ENCODE peak calls at places on chromosomes 3 and 15, in ten cellular contexts. L, M, X, Y, S, E, Z, N, I and H are unnamed samples.

GRCh38 chr15:28899061-28899738 is 13.4 kb downstream of the APBA2 start:
- DNase-seq in L (no peak), M (no peak), X (no peak), Y (no peak), S (no peak), E (no peak), Z (no peak), N (no peak), I (no peak), H (no peak)

GRCh38 chr15:62068071-62068786 is 1.5 kb downstream of the C2CD4A start:
- DNase-seq in L (no peak), M (peak; percentile 39), X (no peak), Y (peak; percentile 60), S (peak; percentile 80), E (no peak), Z (no peak), N (peak; percentile 50), I (peak; percentile 22), H (peak; percentile 68)

GRCh38 chr15:59532770-59533379 is 78.7 kb upstream of the GCNT3 start:
- DNase-seq in L (peak; percentile 45), M (peak; percentile 27), X (no peak), Y (peak; percentile 56), S (peak; percentile 60), E (peak; percentile 86), Z (peak; percentile 67), N (peak; percentile 60), I (peak; percentile 67), H (peak; percentile 80)

GRCh38 chr3:189080745-189081144 is 91.0 kb upstream of the TPRG1 start:
- DNase-seq in L (no peak), M (no peak), X (no peak), Y (no peak), S (no peak), E (no peak), Z (no peak), N (no peak), I (no peak), H (no peak)

GRCh38 chr3:175421897-175422296 is 562.8 kb downstream of the NAALADL2 start:
- DNase-seq in L (no peak), M (no peak), X (no peak), Y (no peak), S (no peak), E (no peak), Z (peak; percentile 29), N (no peak), I (no peak), H (no peak)

GRCh38 chr3:193061157-193061556 is 143.5 kb upstream of the MB21D2 start:
- DNase-seq in L (no peak), M (no peak), X (no peak), Y (no peak), S (no peak), E (no peak), Z (no peak), N (no peak), I (no peak), H (no peak)

GRCh38 chr3:64138656-64139375 is 86.5 kb downstream of the PRICKLE2 start:
- DNase-seq in L (no peak), M (no peak), X (no peak), Y (no peak), S (no peak), E (no peak), Z (no peak), N (no peak), I (no peak), H (no peak)

GRCh38 chr15:77029166-77030041 is 34.5 kb downstream of the PSTPIP1 start:
- DNase-seq in L (no peak), M (no peak), X (no peak), Y (no peak), S (no peak), E (no peak), Z (no peak), N (no peak), I (no peak), H (no peak)

GRCh38 chr3:129502641-129503386 is 25.6 kb upstream of the RHO start:
- DNase-seq in L (no peak), M (no peak), X (no peak), Y (no peak), S (no peak), E (no peak), Z (no peak), N (no peak), I (no peak), H (no peak)

GRCh38 chr15:95968856-95969255 is 361.6 kb upstream of the NR2F2 start:
- DNase-seq in L (no peak), M (no peak), X (no peak), Y (no peak), S (no peak), E (no peak), Z (no peak), N (no peak), I (no peak), H (no peak)

GRCh38 chr15:29139540-29140459 is 129.8 kb downstream of the NSMCE3 start:
- DNase-seq in L (peak; percentile 16), M (no peak), X (no peak), Y (peak; percentile 85), S (peak; percentile 85), E (peak; percentile 76), Z (peak; percentile 98), N (peak; percentile 34), I (peak; percentile 67), H (peak; percentile 83)

GRCh38 chr15:90583471-90584252 is 53.9 kb downstream of the CRTC3 start:
- DNase-seq in L (no peak), M (no peak), X (no peak), Y (no peak), S (peak; percentile 51), E (no peak), Z (no peak), N (no peak), I (no peak), H (peak; percentile 78)

GRCh38 chr15:90580946-90581345 is 51.2 kb downstream of the CRTC3 start:
- DNase-seq in L (no peak), M (no peak), X (no peak), Y (no peak), S (no peak), E (no peak), Z (no peak), N (no peak), I (no peak), H (no peak)

GRCh38 chr15:90581771-90582471 is 52.2 kb downstream of the CRTC3 start:
- DNase-seq in L (no peak), M (no peak), X (no peak), Y (no peak), S (no peak), E (peak; percentile 50), Z (no peak), N (no peak), I (no peak), H (no peak)

GRCh38 chr15:90580541-90580940 is 50.8 kb downstream of the CRTC3 start:
- DNase-seq in L (no peak), M (no peak), X (no peak), Y (no peak), S (no peak), E (no peak), Z (no peak), N (no peak), I (no peak), H (no peak)

DNA sequence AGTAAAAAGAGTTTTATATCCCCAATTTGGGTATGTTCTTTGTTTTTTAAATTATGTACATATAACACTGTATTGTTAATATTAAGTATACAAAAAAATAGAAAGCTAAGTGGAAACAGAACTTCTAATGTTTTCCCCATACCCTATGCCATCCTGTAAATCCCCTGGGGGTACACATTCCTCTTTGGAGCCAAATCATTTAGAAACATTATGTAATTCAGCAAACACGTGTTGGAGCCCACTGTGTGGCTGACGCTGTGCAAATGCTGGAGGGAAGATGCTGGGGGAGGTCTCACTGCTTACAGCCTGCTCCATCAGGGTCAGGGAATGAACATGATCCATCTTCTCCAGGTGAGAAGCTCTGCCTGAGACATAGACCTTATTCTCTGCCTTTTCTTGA is 52.8 kb downstream of the CRTC3 start:
- DNase-seq in L (no peak), M (no peak), X (no peak), Y (no peak), S (no peak), E (no peak), Z (no peak), N (no peak), I (no peak), H (no peak)
- H3K79me2 ChIP-seq in L (peaks cover 3% of the 10 kb centered on the region), M (peaks cover 2% of the 10 kb centered on the region), X (no peaks in the 10 kb centered on the region), Y (no peaks in the 10 kb centered on the region), S (no peaks in the 10 kb centered on the region), E (peaks cover 80% of the 10 kb centered on the region), Z (peaks cover 40% of the 10 kb centered on the region), N (no peaks in the 10 kb centered on the region), I (no peaks in the 10 kb centered on the region), H (no peaks in the 10 kb centered on the region)

GRCh38 chr3:29763115-29763514 is 482.2 kb downstream of the RBMS3 start:
- DNase-seq in L (no peak), M (no peak), X (no peak), Y (no peak), S (no peak), E (no peak), Z (no peak), N (no peak), I (no peak), H (no peak)
- H3K79me2 ChIP-seq in L (no peaks in the 10 kb centered on the region), M (no peaks in the 10 kb centered on the region), X (no peaks in the 10 kb centered on the region), Y (no peaks in the 10 kb centered on the region), S (no peaks in the 10 kb centered on the region), E (no peaks in the 10 kb centered on the region), Z (no peaks in the 10 kb centered on the region), N (no peaks in the 10 kb centered on the region), I (no peaks in the 10 kb centered on the region), H (no peaks in the 10 kb centered on the region)

GRCh38 chr15:98381446-98381845 is 266.9 kb upstream of the IGF1R start:
- DNase-seq in L (no peak), M (no peak), X (no peak), Y (no peak), S (no peak), E (no peak), Z (no peak), N (no peak), I (no peak), H (no peak)
- H3K79me2 ChIP-seq in L (no peaks in the 10 kb centered on the region), M (no peaks in the 10 kb centered on the region), X (no peaks in the 10 kb centered on the region), Y (no peaks in the 10 kb centered on the region), S (no peaks in the 10 kb centered on the region), E (no peaks in the 10 kb centered on the region), Z (no peaks in the 10 kb centered on the region), N (no peaks in the 10 kb centered on the region), I (no peaks in the 10 kb centered on the region), H (no peaks in the 10 kb centered on the region)

DNA sequence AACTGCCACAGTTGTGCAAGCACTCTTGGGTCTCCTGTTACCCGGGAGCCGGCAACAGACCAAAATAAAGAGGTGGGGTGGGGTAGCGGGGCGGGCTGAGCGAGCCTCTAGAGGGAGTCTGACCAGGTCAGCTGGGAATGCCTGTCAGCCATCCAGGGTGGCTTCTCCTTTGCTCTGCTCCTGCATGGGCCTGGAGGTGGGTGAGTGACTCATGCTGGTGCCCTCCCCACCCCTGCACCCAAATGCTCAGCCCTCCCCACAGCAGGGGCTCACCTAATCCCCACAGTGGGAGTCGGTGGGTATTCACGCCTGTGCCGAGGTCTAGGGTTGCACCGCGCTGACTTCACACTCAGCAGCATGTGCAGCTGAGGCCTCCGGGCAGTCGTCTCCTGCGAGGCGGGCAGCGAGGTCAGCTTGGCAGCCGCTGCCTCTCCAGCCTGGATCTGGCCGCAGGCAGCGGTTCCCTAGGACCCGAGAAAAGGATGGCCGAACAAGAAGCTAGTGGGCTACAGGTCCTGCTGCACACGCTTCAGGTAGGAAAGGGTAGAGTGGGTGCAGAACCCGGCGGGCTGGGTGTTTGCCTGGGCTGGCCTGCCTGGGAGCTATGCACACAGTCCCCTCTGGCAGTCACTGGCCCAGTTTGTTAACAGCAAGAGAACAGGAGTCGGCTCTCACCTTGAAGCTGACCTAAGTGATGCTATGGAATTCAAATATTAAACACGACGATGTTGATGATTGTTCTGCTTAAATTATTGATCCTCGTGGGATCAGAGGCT is at the start of gene AGBL1:
- DNase-seq in L (no peak), M (peak; percentile 12), X (no peak), Y (peak; percentile 76), S (peak; percentile 58), E (no peak), Z (no peak), N (no peak), I (no peak), H (peak; percentile 53)
- H3K79me2 ChIP-seq in L (no peaks in the 10 kb centered on the region), M (no peaks in the 10 kb centered on the region), X (no peaks in the 10 kb centered on the region), Y (no peaks in the 10 kb centered on the region), S (no peaks in the 10 kb centered on the region), E (no peaks in the 10 kb centered on the region), Z (no peaks in the 10 kb centered on the region), N (no peaks in the 10 kb centered on the region), I (no peaks in the 10 kb centered on the region), H (no peaks in the 10 kb centered on the region)